ENCODE peak calls at places on chromosomes 13 and 19, in eight cellular contexts. O is ureter, C is heart left ventricle, T is left cardiac atrium, E is fibroblast of lung, K is iPS-NIHi11, S is NCI-H187 treated with DMSO at 0.1 percent for 48 hours, Q is non-pigmented ciliary epithelial cell. W is an unnamed sample.

GRCh38 chr13:23963184-23963931 is 66.1 kb upstream of the C1QTNF9B start:
- DNase-seq in O (no peak), C (no peak), T (no peak), E (no peak), K (no peak), S (no peak), Q (no peak), W (no peak)

GRCh38 chr13:75771818-75772217 is 135.7 kb downstream of the LMO7 start:
- DNase-seq in O (no peak), C (no peak), T (no peak), E (peak; percentile 81), K (no peak), S (no peak), Q (peak; percentile 63), W (no peak)

GRCh38 chr19:1855040-1855827 is 7.0 kb upstream of the REXO1 start:
- DNase-seq in O (peak; percentile 92), C (peak; percentile 97), T (peak; percentile 93), E (peak; percentile 91), K (peak; percentile 93), S (no peak), Q (no peak), W (peak; percentile 53)

GRCh38 chr19:17504456-17504855 is 7.0 kb upstream of the PGLS start:
- DNase-seq in O (no peak), C (no peak), T (no peak), E (no peak), K (no peak), S (no peak), Q (no peak), W (no peak)

GRCh38 chr19:56765107-56765506 is 75.4 kb downstream of the PEG3 start:
- DNase-seq in O (peak; percentile 51), C (peak; percentile 80), T (peak; percentile 78), E (peak; percentile 9), K (no peak), S (no peak), Q (no peak), W (no peak)

GRCh38 chr13:25906211-25906661 is 145.6 kb downstream of the SHISA2 start:
- DNase-seq in O (no peak), C (no peak), T (no peak), E (no peak), K (no peak), S (no peak), Q (no peak), W (no peak)

GRCh38 chr19:49073514-49074378 is 1.2 kb upstream of the KCNA7 start:
- DNase-seq in O (no peak), C (no peak), T (no peak), E (no peak), K (peak; percentile 37), S (no peak), Q (no peak), W (no peak)

GRCh38 chr19:45640849-45641273 is 1.7 kb upstream of the EML2 start:
- DNase-seq in O (peak; percentile 59), C (no peak), T (no peak), E (no peak), K (no peak), S (no peak), Q (no peak), W (no peak)

GRCh38 chr13:35164324-35164932 is 222.4 kb downstream of the NBEA start:
- DNase-seq in O (no peak), C (no peak), T (no peak), E (peak; percentile 55), K (peak; percentile 36), S (peak; percentile 13), Q (no peak), W (peak; percentile 22)

GRCh38 chr13:110834572-110834971 is 80.3 kb downstream of the ANKRD10 start:
- DNase-seq in O (no peak), C (no peak), T (no peak), E (no peak), K (no peak), S (no peak), Q (no peak), W (no peak)

GRCh38 chr13:26132756-26133155 is 80.9 kb upstream of the SHISA2 start:
- DNase-seq in O (no peak), C (no peak), T (no peak), E (peak; percentile 6), K (peak; percentile 23), S (no peak), Q (no peak), W (no peak)

GRCh38 chr19:18167975-18168645 is 5.5 kb upstream of the IFI30 start:
- DNase-seq in O (no peak), C (no peak), T (peak; percentile 53), E (no peak), K (peak; percentile 94), S (no peak), Q (no peak), W (peak; percentile 30)

GRCh38 chr19:40223135-40223822 is 3.2 kb downstream of the CCNP start:
- DNase-seq in O (no peak), C (no peak), T (no peak), E (no peak), K (peak; percentile 88), S (peak; percentile 20), Q (no peak), W (no peak)

GRCh38 chr19:45457776-45458175 is 10.0 kb upstream of the FOSB start:
- DNase-seq in O (no peak), C (no peak), T (no peak), E (no peak), K (no peak), S (no peak), Q (no peak), W (no peak)

GRCh38 chr19:55284405-55285058 is 735 bp downstream of the BRSK1 start:
- DNase-seq in O (no peak), C (no peak), T (no peak), E (no peak), K (peak; percentile 52), S (no peak), Q (no peak), W (no peak)

GRCh38 chr19:18143902-18144301 is 9.1 kb upstream of the PIK3R2 start:
- DNase-seq in O (no peak), C (no peak), T (no peak), E (no peak), K (no peak), S (no peak), Q (no peak), W (no peak)

GRCh38 chr13:68473834-68474326 is 1243.7 kb upstream of the PCDH9 start:
- DNase-seq in O (no peak), C (no peak), T (no peak), E (no peak), K (no peak), S (no peak), Q (no peak), W (no peak)

GRCh38 chr19:5138606-5139594 is 170.0 kb downstream of the KDM4B start:
- DNase-seq in O (no peak), C (peak; percentile 80), T (peak; percentile 83), E (peak; percentile 20), K (no peak), S (no peak), Q (peak; percentile 65), W (no peak)

GRCh38 chr13:84528408-84529055 is 646.3 kb upstream of the SLITRK1 start:
- DNase-seq in O (no peak), C (no peak), T (no peak), E (no peak), K (no peak), S (no peak), Q (no peak), W (no peak)

GRCh38 chr19:18856385-18857126 is 24.8 kb downstream of the UPF1 start:
- DNase-seq in O (no peak), C (no peak), T (no peak), E (peak; percentile 52), K (peak; percentile 68), S (no peak), Q (no peak), W (no peak)

GRCh38 chr19:18157465-18158063 is 4.6 kb downstream of the PIK3R2 start:
- DNase-seq in O (no peak), C (no peak), T (no peak), E (no peak), K (peak; percentile 57), S (no peak), Q (no peak), W (peak; percentile 81)

GRCh38 chr19:13089139-13089856 is 13.4 kb downstream of the LYL1 start:
- DNase-seq in O (no peak), C (no peak), T (no peak), E (no peak), K (peak; percentile 76), S (no peak), Q (no peak), W (peak; percentile 10)

GRCh38 chr13:114110091-114110829 is 22.2 kb downstream of the RASA3 start:
- DNase-seq in O (no peak), C (peak; percentile 72), T (peak; percentile 53), E (no peak), K (peak; percentile 59), S (no peak), Q (no peak), W (no peak)

GRCh38 chr19:15315101-15315500 is 17.2 kb downstream of the BRD4 start:
- DNase-seq in O (no peak), C (no peak), T (no peak), E (no peak), K (no peak), S (no peak), Q (no peak), W (peak; percentile 20)

GRCh38 chr19:50705422-50706019 is 14.1 kb downstream of the SHANK1 start:
- DNase-seq in O (no peak), C (no peak), T (no peak), E (peak; percentile 54), K (peak; percentile 67), S (no peak), Q (peak; percentile 40), W (peak; percentile 38)

GRCh38 chr13:109402976-109403375 is 383.4 kb downstream of the IRS2 start:
- DNase-seq in O (no peak), C (no peak), T (no peak), E (peak; percentile 22), K (no peak), S (peak; percentile 83), Q (no peak), W (no peak)

GRCh38 chr13:20359335-20359734 is 127.2 kb upstream of the GJB6 start:
- DNase-seq in O (no peak), C (no peak), T (no peak), E (peak; percentile 98), K (no peak), S (no peak), Q (peak; percentile 96), W (no peak)

GRCh38 chr19:10193666-10194499 is 870 bp downstream of the DNMT1 start:
- DNase-seq in O (no peak), C (no peak), T (no peak), E (peak; percentile 43), K (peak; percentile 76), S (no peak), Q (no peak), W (no peak)

GRCh38 chr13:48819889-48820288 is 155.8 kb upstream of the FNDC3A start:
- DNase-seq in O (no peak), C (no peak), T (no peak), E (no peak), K (no peak), S (no peak), Q (no peak), W (no peak)

GRCh38 chr19:38671654-38672053 is 24.2 kb downstream of the ACTN4 start:
- DNase-seq in O (no peak), C (no peak), T (no peak), E (no peak), K (no peak), S (no peak), Q (no peak), W (no peak)